ENCODE peak calls at places on chromosome 20, in six cellular contexts. O is stimulated activated CD8-positive, alpha-beta memory T cell treated with anti-CD3 and anti-CD28 coated beads, Interleukin-2, amount 100 ng/mL, for 48 hours; Z is esophagus squamous epithelium; M is neuronal stem cell; B is myocyte; Q is CD4-positive, alpha-beta T cell. N is an unnamed sample.

GRCh38 chr20:9503530-9504251 is 10.7 kb upstream of the LAMP5 start:
- DNase-seq in O (no peak), Z (no peak), M (no peak), B (peak; percentile 65), Q (no peak), N (peak; percentile 28)

GRCh38 chr20:24100370-24101011 is 111.9 kb upstream of the GGTLC1 start:
- DNase-seq in O (no peak), Z (no peak), M (peak; percentile 44), B (no peak), Q (peak; percentile 51), N (peak; percentile 60)

GRCh38 chr20:50303573-50304500 is 113.2 kb downstream of the CEBPB start:
- DNase-seq in O (no peak), Z (no peak), M (no peak), B (peak; percentile 44), Q (no peak), N (peak; percentile 53)

GRCh38 chr20:59776626-59777320 is 156.7 kb downstream of the SYCP2 start:
- DNase-seq in O (no peak), Z (no peak), M (no peak), B (no peak), Q (no peak), N (no peak)

GRCh38 chr20:5654557-5654956 is 95.6 kb upstream of the SHLD1 start:
- DNase-seq in O (no peak), Z (no peak), M (no peak), B (peak; percentile 25), Q (no peak), N (peak; percentile 97)

GRCh38 chr20:57985278-57985677 is 243.2 kb downstream of the ANKRD60 start:
- DNase-seq in O (no peak), Z (no peak), M (no peak), B (peak; percentile 16), Q (no peak), N (no peak)

GRCh38 chr20:9422335-9422734 is 92.1 kb upstream of the LAMP5 start:
- DNase-seq in O (no peak), Z (no peak), M (no peak), B (peak; percentile 24), Q (no peak), N (no peak)

GRCh38 chr20:25273046-25273445 is 25.2 kb downstream of the PYGB start:
- DNase-seq in O (no peak), Z (no peak), M (no peak), B (no peak), Q (no peak), N (no peak)

GRCh38 chr20:38805958-38806854 is 709 bp downstream of the PPP1R16B start:
- DNase-seq in O (peak; percentile 24), Z (no peak), M (no peak), B (no peak), Q (peak; percentile 20), N (no peak)

GRCh38 chr20:45313943-45314342 is 5.8 kb upstream of the MATN4 start:
- DNase-seq in O (no peak), Z (no peak), M (no peak), B (no peak), Q (no peak), N (no peak)

GRCh38 chr20:19975901-19976300 is 41.3 kb upstream of the NAA20 start:
- DNase-seq in O (no peak), Z (no peak), M (no peak), B (peak; percentile 40), Q (no peak), N (peak; percentile 54)

GRCh38 chr20:37723668-37724067 is 29.8 kb downstream of the CTNNBL1 start:
- DNase-seq in O (no peak), Z (no peak), M (no peak), B (no peak), Q (no peak), N (no peak)

GRCh38 chr20:5650191-5650691 is 100.0 kb upstream of the SHLD1 start:
- DNase-seq in O (no peak), Z (no peak), M (no peak), B (no peak), Q (no peak), N (no peak)

GRCh38 chr20:63409066-63409833 is 48.1 kb upstream of the CHRNA4 start:
- DNase-seq in O (no peak), Z (no peak), M (no peak), B (no peak), Q (no peak), N (no peak)

GRCh38 chr20:21509597-21510331 is 4.1 kb downstream of the NKX2-2 start:
- DNase-seq in O (no peak), Z (no peak), M (no peak), B (peak; percentile 64), Q (no peak), N (peak; percentile 54)

GRCh38 chr20:61482425-61482887 is 230.4 kb downstream of the CDH4 start:
- DNase-seq in O (no peak), Z (no peak), M (no peak), B (no peak), Q (no peak), N (no peak)

GRCh38 chr20:54044156-54044555 is 26.2 kb downstream of the BCAS1 start:
- DNase-seq in O (no peak), Z (no peak), M (no peak), B (peak; percentile 54), Q (no peak), N (peak; percentile 50)

GRCh38 chr20:52494244-52494643 is 302.7 kb upstream of the ZFP64 start:
- DNase-seq in O (peak; percentile 33), Z (no peak), M (no peak), B (peak; percentile 77), Q (peak; percentile 14), N (peak; percentile 95)

GRCh38 chr20:2207770-2208097 is 88.1 kb upstream of the TGM3 start:
- DNase-seq in O (no peak), Z (no peak), M (no peak), B (no peak), Q (no peak), N (no peak)

GRCh38 chr20:10170261-10170660 is 48.4 kb upstream of the SNAP25 start:
- DNase-seq in O (no peak), Z (no peak), M (no peak), B (no peak), Q (no peak), N (no peak)

GRCh38 chr20:64082126-64082638 is 2.0 kb downstream of the LKAAEAR1 start:
- DNase-seq in O (no peak), Z (no peak), M (no peak), B (no peak), Q (no peak), N (no peak)

GRCh38 chr20:5652626-5653573 is 97.3 kb upstream of the SHLD1 start:
- DNase-seq in O (no peak), Z (no peak), M (no peak), B (peak; percentile 11), Q (no peak), N (peak; percentile 96)

GRCh38 chr20:37453288-37453687 is 67.8 kb upstream of the NNAT start:
- DNase-seq in O (no peak), Z (no peak), M (no peak), B (no peak), Q (no peak), N (no peak)

GRCh38 chr20:8156603-8157079 is 24.6 kb downstream of the PLCB1 start:
- DNase-seq in O (no peak), Z (no peak), M (no peak), B (no peak), Q (no peak), N (peak; percentile 36)

GRCh38 chr20:25574411-25574810 is 10.9 kb downstream of the NINL start:
- DNase-seq in O (no peak), Z (no peak), M (no peak), B (no peak), Q (no peak), N (peak; percentile 38)

GRCh38 chr20:58523072-58523681 is 8.0 kb upstream of the APCDD1L start:
- DNase-seq in O (no peak), Z (no peak), M (peak; percentile 12), B (no peak), Q (no peak), N (no peak)

GRCh38 chr20:51339721-51340450 is 202.6 kb downstream of the NFATC2 start:
- DNase-seq in O (no peak), Z (no peak), M (no peak), B (no peak), Q (no peak), N (no peak)

GRCh38 chr20:51346686-51347485 is 195.6 kb downstream of the NFATC2 start:
- DNase-seq in O (no peak), Z (no peak), M (no peak), B (no peak), Q (no peak), N (peak; percentile 91)

GRCh38 chr20:23435675-23436539 is 3.6 kb upstream of the CSTL1 start:
- DNase-seq in O (no peak), Z (no peak), M (no peak), B (no peak), Q (no peak), N (no peak)

GRCh38 chr20:46549188-46549967 is 1.1 kb downstream of the OCSTAMP start:
- DNase-seq in O (no peak), Z (no peak), M (no peak), B (no peak), Q (no peak), N (no peak)

GRCh38 chr20:51469578-51470520 is 72.7 kb downstream of the NFATC2 start:
- DNase-seq in O (no peak), Z (no peak), M (no peak), B (no peak), Q (no peak), N (no peak)

GRCh38 chr20:54254596-54254995 is 46.7 kb downstream of the PFDN4 start:
- DNase-seq in O (no peak), Z (no peak), M (no peak), B (no peak), Q (no peak), N (no peak)

GRCh38 chr20:9359561-9360308 is 154.7 kb upstream of the LAMP5 start:
- DNase-seq in O (no peak), Z (no peak), M (peak; percentile 56), B (peak; percentile 62), Q (no peak), N (peak; percentile 62)

GRCh38 chr20:62775206-62775605 is 21.1 kb upstream of the MRGBP start:
- DNase-seq in O (no peak), Z (no peak), M (no peak), B (no peak), Q (no peak), N (no peak)

N was measured in ELR.